ENCODE peak calls at places on chromosomes 13 and 19, in six cellular contexts. One of them, this sample, is unnamed.
A peak's percentile ranks its signal among the peaks of the same experiment; 100 is the strongest.

GRCh38 chr13:84994582-84994981 is 804.6 kb downstream of the SLITRK6 start:
- DNase-seq in GM12878: no peak
- DNase-seq in H1: no peak
- DNase-seq in HepG2: peak; percentile 69
- DNase-seq in K562: no peak
- DNase-seq in SK-N-SH: peak; percentile 34
- DNase-seq in this sample: no peak

GRCh38 chr13:33797622-33798021 is 20.3 kb upstream of the RFC3 start:
- DNase-seq in H1: no peak
- DNase-seq in GM12878: no peak
- DNase-seq in K562: no peak
- DNase-seq in SK-N-SH: no peak
- DNase-seq in HepG2: no peak
- DNase-seq in this sample: no peak

GRCh38 chr13:109715902-109716301 is 70.5 kb downstream of the IRS2 start:
- DNase-seq in GM12878: no peak
- DNase-seq in K562: peak; percentile 45
- DNase-seq in H1: no peak
- DNase-seq in SK-N-SH: no peak
- DNase-seq in HepG2: no peak
- DNase-seq in this sample: no peak

GRCh38 chr19:53696951-53697350 is 65.2 kb downstream of the DPRX start:
- DNase-seq in H1: no peak
- DNase-seq in GM12878: no peak
- DNase-seq in K562: no peak
- DNase-seq in HepG2: no peak
- DNase-seq in SK-N-SH: no peak
- DNase-seq in this sample: no peak

GRCh38 chr19:18436651-18437478 is 1.1 kb downstream of the ISYNA1 start:
- DNase-seq in SK-N-SH: peak; percentile 95
- DNase-seq in K562: peak; percentile 98
- DNase-seq in GM12878: no peak
- DNase-seq in H1: peak; percentile 92
- DNase-seq in HepG2: peak; percentile 57
- DNase-seq in this sample: peak; percentile 91

GRCh38 chr13:84917252-84917878 is 881.9 kb downstream of the SLITRK6 start:
- DNase-seq in GM12878: no peak
- DNase-seq in H1: no peak
- DNase-seq in HepG2: peak; percentile 8
- DNase-seq in SK-N-SH: peak; percentile 34
- DNase-seq in K562: no peak
- DNase-seq in this sample: no peak

GRCh38 chr13:25602206-25602605 is 230.4 kb downstream of the ATP8A2 start:
- DNase-seq in GM12878: no peak
- DNase-seq in K562: no peak
- DNase-seq in SK-N-SH: no peak
- DNase-seq in HepG2: no peak
- DNase-seq in H1: no peak
- DNase-seq in this sample: no peak

GRCh38 chr19:41699231-41699967 is 9.0 kb upstream of the CEACAM5 start:
- DNase-seq in K562: no peak
- DNase-seq in H1: no peak
- DNase-seq in GM12878: no peak
- DNase-seq in HepG2: no peak
- DNase-seq in SK-N-SH: no peak
- DNase-seq in this sample: no peak

GRCh38 chr13:101785858-101786257 is 333.4 kb downstream of the ITGBL1 start:
- DNase-seq in H1: peak; percentile 47
- DNase-seq in HepG2: peak; percentile 17
- DNase-seq in GM12878: no peak
- DNase-seq in SK-N-SH: peak; percentile 22
- DNase-seq in K562: no peak
- DNase-seq in this sample: no peak

GRCh38 chr13:34025746-34026145 is 207.8 kb downstream of the RFC3 start:
- DNase-seq in SK-N-SH: no peak
- DNase-seq in HepG2: no peak
- DNase-seq in H1: no peak
- DNase-seq in K562: no peak
- DNase-seq in GM12878: no peak
- DNase-seq in this sample: no peak

GRCh38 chr13:73040968-73041580 is 17.7 kb upstream of the KLF5 start:
- DNase-seq in HepG2: peak; percentile 24
- DNase-seq in GM12878: no peak
- DNase-seq in SK-N-SH: no peak
- DNase-seq in H1: no peak
- DNase-seq in K562: peak; percentile 1
- DNase-seq in this sample: no peak

GRCh38 chr13:51122868-51123267 is 11.8 kb upstream of the C13orf42 start:
- DNase-seq in H1: peak; percentile 31
- DNase-seq in GM12878: peak; percentile 9
- DNase-seq in K562: no peak
- DNase-seq in SK-N-SH: no peak
- DNase-seq in HepG2: peak; percentile 91
- DNase-seq in this sample: no peak

GRCh38 chr13:41603917-41604316 is 146.6 kb downstream of the RGCC start:
- DNase-seq in HepG2: no peak
- DNase-seq in SK-N-SH: no peak
- DNase-seq in K562: peak; percentile 30
- DNase-seq in H1: no peak
- DNase-seq in GM12878: no peak
- DNase-seq in this sample: no peak

GRCh38 chr19:5691205-5691929 is 1.3 kb downstream of the RPL36 start:
- DNase-seq in H1: no peak
- DNase-seq in GM12878: no peak
- DNase-seq in K562: peak; percentile 68
- DNase-seq in SK-N-SH: peak; percentile 67
- DNase-seq in HepG2: no peak
- DNase-seq in this sample: no peak

GRCh38 chr19:28372800-28373199 is 840.2 kb downstream of the UQCRFS1 start:
- DNase-seq in H1: no peak
- DNase-seq in HepG2: no peak
- DNase-seq in K562: no peak
- DNase-seq in SK-N-SH: no peak
- DNase-seq in GM12878: no peak
- DNase-seq in this sample: no peak

GRCh38 chr19:1935484-1936208 is 5.3 kb upstream of the CSNK1G2 start:
- DNase-seq in H1: no peak
- DNase-seq in GM12878: no peak
- DNase-seq in SK-N-SH: no peak
- DNase-seq in K562: peak; percentile 66
- DNase-seq in HepG2: peak; percentile 62
- DNase-seq in this sample: no peak

GRCh38 chr19:6753178-6754031 is 13.8 kb downstream of the SH2D3A start:
- DNase-seq in H1: peak; percentile 100
- DNase-seq in K562: peak; percentile 95
- DNase-seq in SK-N-SH: peak; percentile 92
- DNase-seq in HepG2: peak; percentile 89
- DNase-seq in GM12878: peak; percentile 57
- DNase-seq in this sample: peak; percentile 94

GRCh38 chr19:13055213-13056051 is 47.2 kb downstream of the LYL1 start:
- DNase-seq in GM12878: no peak
- DNase-seq in K562: no peak
- DNase-seq in H1: peak; percentile 80
- DNase-seq in SK-N-SH: peak; percentile 89
- DNase-seq in HepG2: no peak
- DNase-seq in this sample: no peak

GRCh38 chr13:30711375-30711774 is 24.0 kb upstream of the ALOX5AP start:
- DNase-seq in GM12878: no peak
- DNase-seq in HepG2: no peak
- DNase-seq in K562: no peak
- DNase-seq in H1: no peak
- DNase-seq in SK-N-SH: no peak
- DNase-seq in this sample: no peak

GRCh38 chr13:76438050-76438449 is 448.2 kb downstream of the KCTD12 start:
- DNase-seq in H1: no peak
- DNase-seq in SK-N-SH: no peak
- DNase-seq in K562: no peak
- DNase-seq in HepG2: no peak
- DNase-seq in GM12878: no peak
- DNase-seq in this sample: no peak

GRCh38 chr13:19960673-19961015 is 2.1 kb downstream of the ZMYM2 start:
- DNase-seq in H1: no peak
- DNase-seq in HepG2: no peak
- DNase-seq in GM12878: no peak
- DNase-seq in K562: no peak
- DNase-seq in SK-N-SH: no peak
- DNase-seq in this sample: no peak

GRCh38 chr13:39370554-39370953 is 232.4 kb downstream of the LHFPL6 start:
- DNase-seq in GM12878: no peak
- DNase-seq in HepG2: no peak
- DNase-seq in SK-N-SH: no peak
- DNase-seq in K562: no peak
- DNase-seq in H1: no peak
- DNase-seq in this sample: no peak

GRCh38 chr13:38914070-38914469 is 76.6 kb downstream of the STOML3 start:
- DNase-seq in K562: no peak
- DNase-seq in SK-N-SH: no peak
- DNase-seq in H1: no peak
- DNase-seq in GM12878: no peak
- DNase-seq in HepG2: no peak
- DNase-seq in this sample: no peak

GRCh38 chr19:43643326-43643725 is 3.7 kb upstream of the CADM4 start:
- DNase-seq in GM12878: no peak
- DNase-seq in K562: no peak
- DNase-seq in HepG2: no peak
- DNase-seq in H1: no peak
- DNase-seq in SK-N-SH: no peak
- DNase-seq in this sample: no peak
- TF ChIP-seq TAF1 in GM12878: no peak
- TF ChIP-seq TAF1 in K562: no peak
- TF ChIP-seq TAF1 in HepG2: no peak
- TF ChIP-seq TAF1 in H1: no peak
- TF ChIP-seq TAF1 in SK-N-SH: no peak
- TF ChIP-seq TAF1 in this sample: no peak

GRCh38 chr13:21234537-21234936 is 58.1 kb downstream of the MRPL57 start:
- DNase-seq in K562: no peak
- DNase-seq in SK-N-SH: peak; percentile 45
- DNase-seq in HepG2: peak; percentile 7
- DNase-seq in H1: no peak
- DNase-seq in GM12878: no peak
- DNase-seq in this sample: no peak

GRCh38 chr13:21238267-21238666 is 61.8 kb downstream of the MRPL57 start:
- DNase-seq in H1: no peak
- DNase-seq in SK-N-SH: no peak
- DNase-seq in HepG2: no peak
- DNase-seq in GM12878: no peak
- DNase-seq in K562: no peak
- DNase-seq in this sample: no peak

GRCh38 chr13:21233086-21233485 is 56.6 kb downstream of the MRPL57 start:
- DNase-seq in K562: no peak
- DNase-seq in HepG2: no peak
- DNase-seq in SK-N-SH: no peak
- DNase-seq in GM12878: no peak
- DNase-seq in H1: no peak
- DNase-seq in this sample: no peak

GRCh38 chr13:21240586-21240985 is 64.1 kb downstream of the MRPL57 start:
- DNase-seq in SK-N-SH: no peak
- DNase-seq in K562: no peak
- DNase-seq in HepG2: no peak
- DNase-seq in GM12878: no peak
- DNase-seq in H1: no peak
- DNase-seq in this sample: no peak

DNA sequence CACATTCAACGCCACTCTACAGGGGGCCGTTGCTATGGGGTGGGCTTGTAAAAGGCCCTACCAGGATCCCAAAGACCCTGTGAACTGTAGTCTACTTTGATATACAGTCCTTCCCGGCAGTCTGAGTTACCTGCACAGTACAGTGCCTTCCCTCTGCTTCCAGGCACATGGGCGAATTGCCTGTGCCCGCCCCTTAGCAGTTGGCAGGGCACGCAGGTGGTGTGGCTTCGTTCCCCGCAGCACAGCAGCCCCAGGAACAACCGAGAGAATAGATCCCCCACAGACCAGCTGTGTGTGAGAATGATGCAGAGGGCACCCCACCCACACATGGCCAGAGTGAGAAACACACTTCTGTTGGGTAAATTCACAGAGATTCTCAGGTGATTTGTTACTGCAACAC is 60.6 kb downstream of the MRPL57 start:
- DNase-seq in K562: no peak
- DNase-seq in HepG2: no peak
- DNase-seq in SK-N-SH: no peak
- DNase-seq in GM12878: no peak
- DNase-seq in H1: no peak
- DNase-seq in this sample: no peak
- TF ChIP-seq TAF1 in K562: no peak
- TF ChIP-seq TAF1 in HepG2: no peak
- TF ChIP-seq TAF1 in SK-N-SH: no peak
- TF ChIP-seq TAF1 in GM12878: no peak
- TF ChIP-seq TAF1 in H1: no peak
- TF ChIP-seq TAF1 in this sample: no peak

DNA sequence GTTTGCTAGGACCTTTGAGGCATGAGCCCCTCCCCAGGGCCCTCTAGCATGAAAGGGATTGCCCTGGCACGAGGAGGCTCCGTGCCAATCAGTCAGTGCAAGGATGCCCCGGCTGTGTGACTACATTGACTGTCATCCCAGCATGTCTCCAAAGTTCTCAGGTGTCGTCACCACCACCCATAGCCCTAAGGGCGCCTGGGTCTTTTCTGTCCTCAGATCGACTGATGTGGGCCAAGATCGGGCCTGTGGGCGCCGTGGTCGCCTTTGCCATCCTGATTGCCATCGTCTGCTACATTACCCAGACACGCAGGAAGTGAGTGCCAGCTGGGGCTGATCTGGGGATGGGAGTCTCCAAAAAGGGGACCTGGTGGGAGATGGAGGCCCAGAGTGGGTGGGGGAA is 18.4 kb downstream of the MAG start:
- DNase-seq in SK-N-SH: no peak
- DNase-seq in H1: no peak
- DNase-seq in HepG2: no peak
- DNase-seq in K562: no peak
- DNase-seq in GM12878: no peak
- DNase-seq in this sample: no peak
- TF ChIP-seq TAF1 in SK-N-SH: no peak
- TF ChIP-seq TAF1 in H1: no peak
- TF ChIP-seq TAF1 in HepG2: no peak
- TF ChIP-seq TAF1 in K562: no peak
- TF ChIP-seq TAF1 in GM12878: no peak
- TF ChIP-seq TAF1 in this sample: no peak

DNA sequence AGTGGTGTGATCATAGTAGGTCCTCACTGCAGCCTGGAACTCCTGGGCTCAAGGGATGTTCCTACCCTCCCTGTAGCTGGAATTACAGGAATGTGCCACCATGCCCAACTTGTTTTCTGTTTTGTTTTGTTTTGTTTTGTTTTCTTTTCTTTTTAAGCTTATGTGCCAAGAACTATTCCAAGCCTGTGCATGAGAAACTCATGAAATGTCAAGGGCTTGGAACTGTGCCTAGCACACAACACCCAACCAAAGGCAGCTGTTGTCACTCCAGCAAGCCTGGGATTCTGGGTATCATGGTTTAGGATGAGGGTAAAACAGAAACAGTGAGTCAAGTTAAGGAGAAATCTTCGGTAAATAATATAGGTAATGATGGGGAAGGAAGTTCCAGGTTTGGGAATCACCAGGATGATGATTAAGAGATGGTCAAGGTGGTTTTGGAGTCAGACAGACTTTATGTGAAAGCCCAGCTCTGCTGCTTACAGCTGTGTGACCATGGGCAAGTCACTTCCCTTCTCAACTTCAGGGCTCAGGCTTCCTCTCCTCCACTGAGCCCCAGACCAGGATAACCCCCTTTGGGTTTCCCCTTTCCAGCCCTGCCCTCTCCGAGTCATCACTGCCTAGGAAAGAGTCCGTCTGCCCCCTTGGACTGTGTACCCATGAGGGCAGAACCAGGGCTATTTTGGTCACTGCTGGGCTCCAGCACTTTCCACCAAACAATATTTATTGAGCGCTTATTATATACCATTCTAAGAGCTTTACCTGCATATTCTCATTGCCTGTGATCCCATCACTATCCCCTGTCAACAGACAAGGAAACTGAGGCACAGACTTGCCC is 5.0 kb downstream of the PVR start:
- DNase-seq in K562: no peak
- DNase-seq in HepG2: no peak
- DNase-seq in GM12878: no peak
- DNase-seq in SK-N-SH: no peak
- DNase-seq in H1: no peak
- DNase-seq in this sample: no peak
- TF ChIP-seq TAF1 in K562: no peak
- TF ChIP-seq TAF1 in HepG2: no peak
- TF ChIP-seq TAF1 in GM12878: no peak
- TF ChIP-seq TAF1 in SK-N-SH: no peak
- TF ChIP-seq TAF1 in H1: no peak
- TF ChIP-seq TAF1 in this sample: no peak